ENCODE peak calls at places on chromosomes 11 and 22, in eight cellular contexts. One of them, this sample, is unnamed.

GRCh38 chr11:46277313-46277622 is 194 bp upstream of the CREB3L1 start:
- DNase-seq in heart right ventricle: no peak
- DNase-seq in coronary artery: no peak
- DNase-seq in sigmoid colon: peak; percentile 81
- DNase-seq in GM12865: peak; percentile 47
- DNase-seq in BJ: no peak
- DNase-seq in AG04449: no peak
- DNase-seq in dorsolateral prefrontal cortex: no peak
- DNase-seq in this sample: no peak

GRCh38 chr11:11989774-11990744 is 18.4 kb downstream of the DKK3 start:
- DNase-seq in heart right ventricle: no peak
- DNase-seq in coronary artery: no peak
- DNase-seq in sigmoid colon: peak; percentile 53
- DNase-seq in GM12865: no peak
- DNase-seq in BJ: no peak
- DNase-seq in AG04449: no peak
- DNase-seq in dorsolateral prefrontal cortex: no peak
- DNase-seq in this sample: no peak

GRCh38 chr11:9574806-9575530 is 1.5 kb downstream of the WEE1 start:
- DNase-seq in heart right ventricle: peak; percentile 26
- DNase-seq in coronary artery: peak; percentile 85
- DNase-seq in sigmoid colon: peak; percentile 90
- DNase-seq in GM12865: peak; percentile 43
- DNase-seq in BJ: peak; percentile 61
- DNase-seq in AG04449: no peak
- DNase-seq in dorsolateral prefrontal cortex: no peak
- DNase-seq in this sample: peak; percentile 74

GRCh38 chr11:46254135-46254491 is 23.3 kb upstream of the CREB3L1 start:
- DNase-seq in heart right ventricle: no peak
- DNase-seq in coronary artery: peak; percentile 29
- DNase-seq in sigmoid colon: no peak
- DNase-seq in GM12865: no peak
- DNase-seq in BJ: no peak
- DNase-seq in AG04449: no peak
- DNase-seq in dorsolateral prefrontal cortex: no peak
- DNase-seq in this sample: no peak

GRCh38 chr11:19241260-19242183 is 777 bp upstream of the E2F8 start:
- DNase-seq in heart right ventricle: peak; percentile 30
- DNase-seq in coronary artery: no peak
- DNase-seq in sigmoid colon: peak; percentile 66
- DNase-seq in GM12865: peak; percentile 71
- DNase-seq in BJ: no peak
- DNase-seq in AG04449: no peak
- DNase-seq in dorsolateral prefrontal cortex: no peak
- DNase-seq in this sample: no peak

GRCh38 chr11:36014906-36015305 is 71.0 kb downstream of the LDLRAD3 start:
- DNase-seq in heart right ventricle: no peak
- DNase-seq in coronary artery: no peak
- DNase-seq in sigmoid colon: no peak
- DNase-seq in GM12865: no peak
- DNase-seq in BJ: no peak
- DNase-seq in AG04449: no peak
- DNase-seq in dorsolateral prefrontal cortex: no peak
- DNase-seq in this sample: no peak

GRCh38 chr11:70225629-70226582 is 22.8 kb downstream of the FADD start:
- DNase-seq in heart right ventricle: no peak
- DNase-seq in coronary artery: no peak
- DNase-seq in sigmoid colon: no peak
- DNase-seq in GM12865: no peak
- DNase-seq in BJ: no peak
- DNase-seq in AG04449: no peak
- DNase-seq in dorsolateral prefrontal cortex: no peak
- DNase-seq in this sample: no peak

GRCh38 chr11:15551897-15552851 is 437.5 kb downstream of the INSC start:
- DNase-seq in heart right ventricle: no peak
- DNase-seq in coronary artery: no peak
- DNase-seq in sigmoid colon: no peak
- DNase-seq in GM12865: no peak
- DNase-seq in BJ: no peak
- DNase-seq in AG04449: no peak
- DNase-seq in dorsolateral prefrontal cortex: no peak
- DNase-seq in this sample: no peak

GRCh38 chr11:11995601-11996000 is 12.8 kb downstream of the DKK3 start:
- DNase-seq in heart right ventricle: no peak
- DNase-seq in coronary artery: no peak
- DNase-seq in sigmoid colon: no peak
- DNase-seq in GM12865: no peak
- DNase-seq in BJ: no peak
- DNase-seq in AG04449: no peak
- DNase-seq in dorsolateral prefrontal cortex: no peak
- DNase-seq in this sample: no peak

GRCh38 chr11:87265915-87266314 is 228.2 kb downstream of the TMEM135 start:
- DNase-seq in heart right ventricle: no peak
- DNase-seq in coronary artery: no peak
- DNase-seq in sigmoid colon: no peak
- DNase-seq in GM12865: no peak
- DNase-seq in BJ: no peak
- DNase-seq in AG04449: no peak
- DNase-seq in dorsolateral prefrontal cortex: no peak
- DNase-seq in this sample: no peak

GRCh38 chr11:69744435-69744834 is 30.7 kb downstream of the FGF4 start:
- DNase-seq in heart right ventricle: no peak
- DNase-seq in coronary artery: no peak
- DNase-seq in sigmoid colon: no peak
- DNase-seq in GM12865: no peak
- DNase-seq in BJ: peak; percentile 6
- DNase-seq in AG04449: peak; percentile 9
- DNase-seq in dorsolateral prefrontal cortex: no peak
- DNase-seq in this sample: no peak

DNA sequence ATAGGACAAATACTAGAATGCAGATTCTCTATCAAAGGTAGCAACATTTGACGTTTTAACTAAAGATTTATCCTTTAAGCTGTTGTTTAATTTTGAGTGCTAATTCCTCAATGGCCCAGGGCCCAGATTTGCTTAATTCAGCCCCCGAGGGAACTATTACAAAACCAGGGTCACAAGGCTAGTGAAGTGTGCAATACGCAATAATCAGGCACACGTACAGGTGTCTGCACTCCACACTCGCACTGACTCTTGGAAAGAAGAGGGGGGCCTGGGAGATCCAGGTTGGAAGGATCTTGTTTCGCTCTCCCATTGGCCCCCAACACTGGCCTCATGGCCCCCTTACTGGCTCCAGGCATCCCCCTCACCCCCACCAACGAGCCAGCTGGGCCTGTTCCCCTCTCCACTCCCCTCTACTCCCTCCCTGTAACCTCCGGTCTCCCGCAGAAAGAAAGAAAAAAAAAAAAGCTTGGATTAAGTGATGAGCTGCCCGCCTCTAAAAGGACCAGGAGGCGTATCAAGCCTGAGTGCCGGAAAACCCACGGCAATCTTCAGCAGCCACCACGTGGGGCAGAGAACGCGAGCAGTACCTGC is 2.2 kb upstream of the KIRREL3 start:
- DNase-seq in heart right ventricle: no peak
- DNase-seq in coronary artery: no peak
- DNase-seq in sigmoid colon: no peak
- DNase-seq in GM12865: no peak
- DNase-seq in BJ: no peak
- DNase-seq in AG04449: no peak
- DNase-seq in dorsolateral prefrontal cortex: no peak
- DNase-seq in this sample: no peak
- H3K4me3 ChIP-seq in heart right ventricle: no peak overlapping the region
- H3K4me3 ChIP-seq in coronary artery: peak overlapping the region; percentile 49
- H3K4me3 ChIP-seq in sigmoid colon: peak overlapping the region; percentile 26
- H3K4me3 ChIP-seq in GM12865: no peak overlapping the region
- H3K4me3 ChIP-seq in BJ: peak overlapping the region; percentile 48
- H3K4me3 ChIP-seq in AG04449: peak overlapping the region; percentile 62
- H3K4me3 ChIP-seq in dorsolateral prefrontal cortex: peak overlapping the region; percentile 59
- H3K4me3 ChIP-seq in this sample: peak overlapping the region; percentile 4

GRCh38 chr22:49999063-49999900 is 13.3 kb downstream of the IL17REL start:
- DNase-seq in heart right ventricle: peak; percentile 44
- DNase-seq in coronary artery: no peak
- DNase-seq in sigmoid colon: no peak
- DNase-seq in GM12865: peak; percentile 44
- DNase-seq in BJ: no peak
- DNase-seq in AG04449: no peak
- DNase-seq in dorsolateral prefrontal cortex: no peak
- DNase-seq in this sample: no peak
- H3K4me3 ChIP-seq in heart right ventricle: no peak overlapping the region
- H3K4me3 ChIP-seq in coronary artery: peak overlapping the region; percentile 58
- H3K4me3 ChIP-seq in sigmoid colon: no peak overlapping the region
- H3K4me3 ChIP-seq in GM12865: no peak overlapping the region
- H3K4me3 ChIP-seq in BJ: no peak overlapping the region
- H3K4me3 ChIP-seq in AG04449: no peak overlapping the region
- H3K4me3 ChIP-seq in dorsolateral prefrontal cortex: no peak overlapping the region
- H3K4me3 ChIP-seq in this sample: peak overlapping the region; percentile 40

DNA sequence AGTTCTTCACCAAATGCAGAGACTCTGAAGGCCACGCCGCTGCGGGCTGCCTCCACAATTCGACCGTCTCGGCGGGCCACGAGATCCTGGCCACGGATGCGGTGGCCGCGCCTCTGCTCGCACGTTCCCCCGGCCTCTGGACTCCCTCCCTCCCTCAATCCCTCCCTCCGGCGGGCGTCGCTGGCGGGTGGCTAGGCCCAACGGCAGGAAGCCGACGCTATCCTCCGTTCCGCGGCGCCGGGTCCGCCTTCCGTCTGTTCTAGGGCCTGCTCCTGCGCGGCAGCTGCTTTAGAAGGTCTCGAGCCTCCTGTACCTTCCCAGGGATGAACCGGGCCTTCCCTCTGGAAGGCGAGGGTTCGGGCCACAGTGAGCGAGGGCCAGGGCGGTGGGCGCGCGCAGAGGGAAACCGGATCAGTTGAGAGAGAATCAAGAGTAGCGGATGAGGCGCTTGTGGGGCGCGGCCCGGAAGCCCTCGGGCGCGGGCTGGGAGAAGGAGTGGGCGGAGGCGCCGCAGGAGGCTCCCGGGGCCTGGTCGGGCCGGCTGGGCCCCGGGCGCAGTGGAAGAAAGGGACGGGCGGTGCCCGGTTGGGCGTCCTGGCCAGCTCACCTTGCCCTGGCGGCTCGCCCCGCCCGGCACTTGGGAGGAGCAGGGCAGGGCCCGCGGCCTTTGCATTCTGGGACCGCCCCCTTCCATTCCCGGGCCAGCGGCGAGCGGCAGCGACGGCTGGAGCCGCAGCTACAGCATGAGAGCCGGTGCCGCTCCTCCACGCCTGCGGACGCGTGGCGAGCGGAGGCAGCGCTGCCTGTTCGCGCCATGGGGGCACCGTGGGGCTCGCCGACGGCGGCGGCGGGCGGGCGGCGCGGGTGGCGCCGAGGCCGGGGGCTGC is at the start of gene FUT4:
- DNase-seq in heart right ventricle: peak; percentile 87
- DNase-seq in coronary artery: peak; percentile 91
- DNase-seq in sigmoid colon: peak; percentile 93
- DNase-seq in GM12865: peak; percentile 83
- DNase-seq in BJ: peak; percentile 31
- DNase-seq in AG04449: no peak
- DNase-seq in dorsolateral prefrontal cortex: peak; percentile 72
- DNase-seq in this sample: peak; percentile 84
- H3K4me3 ChIP-seq in heart right ventricle: peak within 1 kb of the TSS; percentile 51
- H3K4me3 ChIP-seq in coronary artery: peak within 1 kb of the TSS; percentile 92
- H3K4me3 ChIP-seq in sigmoid colon: peak within 1 kb of the TSS; percentile 72
- H3K4me3 ChIP-seq in GM12865: peak within 1 kb of the TSS; percentile 76
- H3K4me3 ChIP-seq in BJ: peak within 1 kb of the TSS; percentile 53
- H3K4me3 ChIP-seq in AG04449: peak within 1 kb of the TSS; percentile 63
- H3K4me3 ChIP-seq in dorsolateral prefrontal cortex: peak within 1 kb of the TSS; percentile 86
- H3K4me3 ChIP-seq in this sample: peak within 1 kb of the TSS; percentile 77

GRCh38 chr11:59425131-59425530 is 1.1 kb downstream of the OR5A2 start:
- DNase-seq in heart right ventricle: no peak
- DNase-seq in coronary artery: no peak
- DNase-seq in sigmoid colon: no peak
- DNase-seq in GM12865: no peak
- DNase-seq in BJ: no peak
- DNase-seq in AG04449: no peak
- DNase-seq in dorsolateral prefrontal cortex: no peak
- DNase-seq in this sample: no peak

GRCh38 chr11:59423835-59424234 is 2.4 kb downstream of the OR5A2 start:
- DNase-seq in heart right ventricle: no peak
- DNase-seq in coronary artery: no peak
- DNase-seq in sigmoid colon: no peak
- DNase-seq in GM12865: no peak
- DNase-seq in BJ: no peak
- DNase-seq in AG04449: no peak
- DNase-seq in dorsolateral prefrontal cortex: no peak
- DNase-seq in this sample: no peak

GRCh38 chr11:59429924-59430516 is 3.8 kb upstream of the OR5A2 start:
- DNase-seq in heart right ventricle: no peak
- DNase-seq in coronary artery: no peak
- DNase-seq in sigmoid colon: no peak
- DNase-seq in GM12865: peak; percentile 82
- DNase-seq in BJ: no peak
- DNase-seq in AG04449: no peak
- DNase-seq in dorsolateral prefrontal cortex: no peak
- DNase-seq in this sample: no peak

GRCh38 chr11:59427068-59427382 is 812 bp upstream of the OR5A2 start:
- DNase-seq in heart right ventricle: no peak
- DNase-seq in coronary artery: no peak
- DNase-seq in sigmoid colon: no peak
- DNase-seq in GM12865: no peak
- DNase-seq in BJ: no peak
- DNase-seq in AG04449: no peak
- DNase-seq in dorsolateral prefrontal cortex: no peak
- DNase-seq in this sample: no peak

GRCh38 chr11:59426361-59427067 is at the start of gene OR5A2:
- DNase-seq in heart right ventricle: no peak
- DNase-seq in coronary artery: no peak
- DNase-seq in sigmoid colon: no peak
- DNase-seq in GM12865: no peak
- DNase-seq in BJ: no peak
- DNase-seq in AG04449: no peak
- DNase-seq in dorsolateral prefrontal cortex: no peak
- DNase-seq in this sample: no peak
- H3K4me3 ChIP-seq in heart right ventricle: no peak within 1 kb of the TSS
- H3K4me3 ChIP-seq in coronary artery: no peak within 1 kb of the TSS
- H3K4me3 ChIP-seq in sigmoid colon: no peak within 1 kb of the TSS
- H3K4me3 ChIP-seq in GM12865: no peak within 1 kb of the TSS
- H3K4me3 ChIP-seq in BJ: no peak within 1 kb of the TSS
- H3K4me3 ChIP-seq in AG04449: no peak within 1 kb of the TSS
- H3K4me3 ChIP-seq in dorsolateral prefrontal cortex: no peak within 1 kb of the TSS
- H3K4me3 ChIP-seq in this sample: no peak within 1 kb of the TSS